ENCODE peak calls at places on chromosome 4, in eight cellular contexts. F is substantia nigra; Q is stimulated activated CD8-positive, alpha-beta memory T cell treated with anti-CD3 and anti-CD28 coated beads, Interleukin-15, amount 100 ng/mL, for 4 hours; M is upper lobe of left lung; G is fibroblast of lung; A is AG20443; N is lung microvascular endothelial cell; U is MM.1S. S is an unnamed sample.

GRCh38 chr4:76699911-76700310 is 198.0 kb downstream of the SOWAHB start:
- DNase-seq in F (no peak), Q (no peak), M (no peak), G (peak), A (no peak), N (no peak), U (no peak), S (no peak)

GRCh38 chr4:137180349-137180748 is 351.9 kb downstream of the PCDH18 start:
- DNase-seq in F (no peak), Q (no peak), M (no peak), G (no peak), A (no peak), N (no peak), U (no peak), S (no peak)

GRCh38 chr4:173417833-173418232 is 18.9 kb upstream of the SCRG1 start:
- DNase-seq in F (no peak), Q (no peak), M (no peak), G (no peak), A (no peak), N (peak), U (no peak), S (no peak)

GRCh38 chr4:73170518-73171198 is 87.9 kb downstream of the ANKRD17 start:
- DNase-seq in F (no peak), Q (no peak), M (no peak), G (no peak), A (no peak), N (no peak), U (no peak), S (no peak)

GRCh38 chr4:27154706-27155105 is 294.1 kb downstream of the STIM2 start:
- DNase-seq in F (no peak), Q (no peak), M (no peak), G (peak), A (peak), N (no peak), U (no peak), S (peak)

GRCh38 chr4:150888625-150889024 is 126.5 kb downstream of the LRBA start:
- DNase-seq in F (no peak), Q (no peak), M (no peak), G (no peak), A (no peak), N (no peak), U (no peak), S (no peak)

GRCh38 chr4:168574581-168575295 is 77.9 kb downstream of the PALLD start:
- DNase-seq in F (no peak), Q (no peak), M (no peak), G (peak), A (no peak), N (no peak), U (no peak), S (peak)

GRCh38 chr4:129583868-129584267 is 487.9 kb downstream of the C4orf33 start:
- DNase-seq in F (no peak), Q (no peak), M (no peak), G (peak), A (no peak), N (no peak), U (no peak), S (no peak)

GRCh38 chr4:119683518-119683917 is 54.9 kb upstream of the PDE5A start:
- DNase-seq in F (no peak), Q (no peak), M (no peak), G (peak), A (peak), N (no peak), U (no peak), S (no peak)

GRCh38 chr4:138845051-138845450 is 170.5 kb upstream of the NOCT start:
- DNase-seq in F (no peak), Q (no peak), M (no peak), G (no peak), A (no peak), N (no peak), U (no peak), S (peak)

GRCh38 chr4:109206610-109207009 is 95.8 kb downstream of the COL25A1 start:
- DNase-seq in F (no peak), Q (no peak), M (no peak), G (peak), A (no peak), N (no peak), U (no peak), S (peak)

GRCh38 chr4:140186651-140187315 is 32.8 kb upstream of the MAML3 start:
- DNase-seq in F (no peak), Q (no peak), M (no peak), G (peak), A (peak), N (peak), U (no peak), S (peak)

GRCh38 chr4:107993969-107994368 is 4.3 kb downstream of the HADH start:
- DNase-seq in F (no peak), Q (no peak), M (no peak), G (no peak), A (no peak), N (no peak), U (no peak), S (no peak)

GRCh38 chr4:7144374-7145290 is 47.7 kb upstream of the SORCS2 start:
- DNase-seq in F (no peak), Q (no peak), M (no peak), G (peak), A (no peak), N (no peak), U (no peak), S (peak)

GRCh38 chr4:109574443-109574850 is 14.4 kb downstream of the MCUB start:
- DNase-seq in F (no peak), Q (no peak), M (no peak), G (no peak), A (no peak), N (peak), U (no peak), S (peak)

GRCh38 chr4:154660052-154660451 is 47.6 kb upstream of the FGG start:
- DNase-seq in F (no peak), Q (no peak), M (no peak), G (peak), A (no peak), N (no peak), U (no peak), S (no peak)

GRCh38 chr4:14157262-14157661 is 529.7 kb upstream of the BOD1L1 start:
- DNase-seq in F (no peak), Q (no peak), M (no peak), G (no peak), A (no peak), N (no peak), U (no peak), S (no peak)

GRCh38 chr4:134952775-134953174 is 751.2 kb upstream of the PABPC4L start:
- DNase-seq in F (no peak), Q (no peak), M (no peak), G (no peak), A (no peak), N (no peak), U (no peak), S (no peak)

GRCh38 chr4:47031011-47031678 is at the start of gene GABRB1:
- DNase-seq in F (peak), Q (no peak), M (peak), G (peak), A (peak), N (peak), U (peak), S (peak)

GRCh38 chr4:72909461-72909860 is 160.1 kb downstream of the COX18 start:
- DNase-seq in F (no peak), Q (no peak), M (peak), G (no peak), A (peak), N (peak), U (peak), S (peak)

GRCh38 chr4:3716876-3717235 is 49.3 kb upstream of the ADRA2C start:
- DNase-seq in F (no peak), Q (no peak), M (no peak), G (no peak), A (no peak), N (no peak), U (no peak), S (no peak)

GRCh38 chr4:102593147-102593546 is 92.0 kb downstream of the NFKB1 start:
- DNase-seq in F (no peak), Q (no peak), M (no peak), G (no peak), A (no peak), N (no peak), U (no peak), S (no peak)

GRCh38 chr4:3871181-3871852 is 105.1 kb downstream of the ADRA2C start:
- DNase-seq in F (no peak), Q (no peak), M (peak), G (no peak), A (no peak), N (no peak), U (peak), S (no peak)

GRCh38 chr4:7206385-7206784 is 14.0 kb downstream of the SORCS2 start:
- DNase-seq in F (peak), Q (no peak), M (no peak), G (peak), A (peak), N (peak), U (no peak), S (peak)